ENCODE peak calls at places on chromosomes 5 and 9, in six cellular contexts. U, A, B, L, E and J are unnamed samples.

GRCh38 chr9:3549243-3549642 is 23.4 kb upstream of the RFX3 start:
- DNase-seq in L (no peak), B (no peak), E (no peak), U (no peak), A (no peak), J (no peak)

GRCh38 chr5:173885481-173886010 is 2.6 kb upstream of the CPEB4 start:
- DNase-seq in B (no peak), E (no peak), U (peak), L (peak), A (no peak), J (no peak)

GRCh38 chr9:130685104-130685503 is 8.5 kb upstream of the EXOSC2 start:
- DNase-seq in E (no peak), A (no peak), L (no peak), B (no peak), U (no peak), J (no peak)

GRCh38 chr5:38695021-38695961 is 138.8 kb upstream of the LIFR start:
- DNase-seq in L (no peak), B (peak), U (no peak), E (no peak), A (no peak), J (no peak)

GRCh38 chr5:73793911-73794310 is 167.9 kb downstream of the ARHGEF28 start:
- DNase-seq in E (no peak), B (no peak), L (no peak), U (no peak), A (no peak), J (peak)

GRCh38 chr9:130254753-130255637 is 10.6 kb upstream of the HMCN2 start:
- DNase-seq in L (no peak), U (no peak), B (no peak), E (no peak), A (no peak), J (no peak)

GRCh38 chr9:93111371-93112115 is 15.5 kb downstream of the CARD19 start:
- DNase-seq in A (peak), E (no peak), B (no peak), U (no peak), L (peak), J (no peak)

GRCh38 chr5:142364251-142365145 is 39.7 kb upstream of the SPRY4 start:
- DNase-seq in U (no peak), B (no peak), E (no peak), L (no peak), A (no peak), J (no peak)

GRCh38 chr9:96317335-96317980 is 15.5 kb upstream of the HSD17B3 start:
- DNase-seq in L (no peak), U (peak), E (peak), A (peak), B (peak), J (peak)

GRCh38 chr9:95533996-95534680 is 17.4 kb upstream of the PTCH1 start:
- DNase-seq in E (no peak), A (no peak), B (no peak), L (no peak), U (no peak), J (no peak)

GRCh38 chr9:136049451-136050265 is 45.4 kb downstream of the NACC2 start:
- DNase-seq in U (no peak), A (no peak), L (peak), B (no peak), E (no peak), J (no peak)

GRCh38 chr5:58459860-58460726 is at the start of gene PLK2:
- DNase-seq in A (peak), B (peak), E (no peak), U (peak), L (peak), J (peak)

GRCh38 chr9:137000177-137000930 is 4.0 kb upstream of the CLIC3 start:
- DNase-seq in U (no peak), B (no peak), A (peak), E (no peak), L (no peak), J (no peak)

GRCh38 chr5:68406344-68406743 is 190.8 kb downstream of the PIK3R1 start:
- DNase-seq in A (no peak), U (no peak), E (no peak), B (no peak), L (no peak), J (no peak)

GRCh38 chr5:170293273-170293672 is 4.3 kb downstream of the LCP2 start:
- DNase-seq in B (no peak), U (peak), E (no peak), A (no peak), L (peak), J (no peak)

GRCh38 chr9:135130266-135130976 is 43.0 kb downstream of the OLFM1 start:
- DNase-seq in E (no peak), U (no peak), B (no peak), A (no peak), L (no peak), J (peak)

GRCh38 chr9:24939099-24939850 is 393.6 kb upstream of the IZUMO3 start:
- DNase-seq in L (no peak), U (no peak), B (no peak), E (no peak), A (no peak), J (no peak)

GRCh38 chr9:98226516-98226915 is 28.9 kb downstream of the TBC1D2 start:
- DNase-seq in U (no peak), L (no peak), E (no peak), A (no peak), B (no peak), J (no peak)

GRCh38 chr5:107364443-107365096 is 306.2 kb downstream of the EFNA5 start:
- DNase-seq in B (no peak), U (no peak), A (no peak), E (no peak), L (no peak), J (no peak)

GRCh38 chr9:2742214-2742613 is 24.9 kb downstream of the KCNV2 start:
- DNase-seq in E (no peak), A (no peak), B (no peak), L (no peak), U (no peak), J (no peak)

GRCh38 chr9:129697956-129698757 is 32.7 kb downstream of the PRRX2 start:
- DNase-seq in U (no peak), E (no peak), B (no peak), L (no peak), A (peak), J (no peak)